ENCODE peak calls at places on chromosomes 11 and 22, in four cellular contexts. C is AG04450, X is upper lobe of left lung, Z is A549. L is an unnamed sample.

GRCh38 chr22:17430298-17430900 is 61.1 kb downstream of the CECR2 start:
- DNase-seq in C (no peak), Z (no peak), X (no peak), L (no peak)

GRCh38 chr22:19536564-19536963 is 12.4 kb upstream of the CLDN5 start:
- DNase-seq in Z (no peak), X (no peak), C (no peak), L (no peak)

GRCh38 chr22:22526125-22526912 is 6.2 kb upstream of the ZNF280A start:
- DNase-seq in Z (no peak), X (no peak), C (no peak), L (no peak)

GRCh38 chr22:17198188-17199130 is 20.8 kb downstream of the ADA2 start:
- DNase-seq in X (peak), Z (no peak), C (no peak), L (no peak)

GRCh38 chr11:76796511-76797203 is 13.5 kb downstream of the TSKU start:
- DNase-seq in C (no peak), Z (no peak), X (peak), L (no peak)

GRCh38 chr11:36500315-36500721 is 9.8 kb downstream of the TRAF6 start:
- DNase-seq in C (peak), Z (peak), X (no peak), L (peak)

GRCh38 chr22:46087816-46088277 is 62.5 kb upstream of the PPARA start:
- DNase-seq in Z (no peak), C (peak), X (peak), L (peak)

GRCh38 chr11:26792956-26793355 is 71.1 kb upstream of the SLC5A12 start:
- DNase-seq in X (no peak), Z (no peak), C (no peak), L (no peak)

GRCh38 chr11:11297578-11297977 is 55.5 kb downstream of the CSNK2A3 start:
- DNase-seq in Z (no peak), C (peak), X (no peak), L (no peak)

GRCh38 chr11:118689852-118690552 is 10.6 kb upstream of the TREH start:
- DNase-seq in X (peak), Z (peak), C (peak), L (peak)

GRCh38 chr11:113176561-113176960 is 137.8 kb upstream of the TTC12 start:
- DNase-seq in C (no peak), Z (no peak), X (no peak), L (no peak)

GRCh38 chr11:65555693-65556231 is 2.4 kb downstream of the LTBP3 start:
- DNase-seq in C (peak), Z (peak), X (no peak), L (peak)
- H3K4me3 ChIP-seq in C (peak), Z (peak), X (no peak), L (no peak)

GRCh38 chr11:534592-535518 is 521 bp downstream of the HRAS start:
- DNase-seq in C (no peak), Z (peak), X (peak), L (no peak)
- H3K27ac ChIP-seq in C (no peak), Z (peak), X (peak), L (peak)

GRCh38 chr11:64523456-64524187 is 67.4 kb upstream of the SLC22A12 start:
- DNase-seq in Z (no peak), X (no peak), C (no peak), L (no peak)
- H3K4me3 ChIP-seq in Z (no peak), X (no peak), C (no peak), L (no peak)

GRCh38 chr22:20834725-20835124 is 23.9 kb downstream of the PI4KA start:
- DNase-seq in X (no peak), C (no peak), Z (no peak), L (no peak)
- H3K27ac ChIP-seq in X (no peak), C (no peak), Z (no peak), L (no peak)

DNA sequence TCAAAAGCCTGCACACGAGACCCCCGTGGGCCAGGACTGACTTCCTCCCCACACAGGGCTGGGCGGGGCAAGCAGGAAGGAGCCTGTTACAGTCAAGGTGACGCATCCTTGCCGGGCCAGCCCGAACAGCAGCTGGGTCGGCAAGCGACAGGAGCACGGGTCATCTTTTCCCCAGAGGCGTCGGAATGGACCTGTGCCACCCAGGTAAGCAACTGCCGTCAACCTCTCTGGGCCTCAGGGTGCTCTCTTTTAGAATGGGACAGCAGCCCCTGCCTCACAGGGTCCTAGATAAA is at the start of gene CYTH4:
- DNase-seq in Z (no peak), X (peak), C (no peak), L (peak)
- H3K4me3 ChIP-seq in Z (no peak), X (peak), C (no peak), L (no peak)

DNA sequence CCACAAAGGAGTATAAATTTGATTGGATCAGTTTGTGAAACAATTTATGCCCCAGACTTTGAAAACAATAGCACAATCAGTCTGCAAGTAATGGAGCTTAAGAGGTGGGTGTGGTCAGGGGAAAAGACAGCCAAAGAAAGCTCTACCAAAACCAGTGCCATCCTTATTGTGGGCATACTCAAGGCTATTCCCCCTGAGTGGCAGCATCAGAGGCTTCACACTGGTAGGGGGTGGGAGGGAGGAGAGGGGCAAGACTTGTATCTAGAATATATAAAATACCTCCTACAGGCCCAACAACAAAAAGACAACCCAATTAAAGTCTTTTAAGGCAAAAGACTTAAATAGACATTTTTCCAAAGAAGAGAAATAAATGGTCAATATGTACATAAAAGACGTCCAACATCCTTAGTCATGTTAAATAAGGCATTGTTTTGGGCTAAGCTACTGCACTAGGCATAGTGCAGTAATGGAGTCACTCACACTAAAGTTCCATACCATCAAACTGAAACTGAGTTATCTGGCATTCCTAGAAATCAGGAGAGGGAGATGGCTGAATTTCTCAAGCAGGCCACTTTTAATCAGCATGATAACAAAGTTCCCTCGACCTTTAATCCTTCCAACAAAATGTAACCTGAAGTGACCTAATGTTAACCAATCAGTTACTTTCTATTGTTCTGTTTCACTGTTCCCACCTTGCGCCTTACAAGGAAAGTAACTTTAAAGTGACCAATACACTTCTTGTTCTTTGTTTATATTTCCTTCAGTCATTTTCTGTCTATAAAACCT is 24.8 kb downstream of the NARS2 start:
- DNase-seq in C (no peak), X (no peak), Z (no peak), L (no peak)
- H3K27ac ChIP-seq in C (no peak), X (no peak), Z (no peak), L (no peak)

GRCh38 chr11:68313574-68314202 is 1.3 kb downstream of the LRP5 start:
- DNase-seq in Z (no peak), C (no peak), X (no peak), L (no peak)

GRCh38 chr11:68309621-68310185 is 2.7 kb upstream of the LRP5 start:
- DNase-seq in X (no peak), C (no peak), Z (no peak), L (no peak)

GRCh38 chr11:68312780-68313573 is 586 bp downstream of the LRP5 start:
- DNase-seq in X (peak), C (no peak), Z (no peak), L (no peak)

GRCh38 chr11:68312117-68312779 is at the start of gene LRP5:
- DNase-seq in Z (no peak), X (peak), C (no peak), L (no peak)

GRCh38 chr11:68311155-68312116 is 955 bp upstream of the LRP5 start:
- DNase-seq in C (no peak), Z (no peak), X (no peak), L (no peak)
- H3K4me3 ChIP-seq in C (no peak), Z (peak), X (peak), L (peak)

DNA sequence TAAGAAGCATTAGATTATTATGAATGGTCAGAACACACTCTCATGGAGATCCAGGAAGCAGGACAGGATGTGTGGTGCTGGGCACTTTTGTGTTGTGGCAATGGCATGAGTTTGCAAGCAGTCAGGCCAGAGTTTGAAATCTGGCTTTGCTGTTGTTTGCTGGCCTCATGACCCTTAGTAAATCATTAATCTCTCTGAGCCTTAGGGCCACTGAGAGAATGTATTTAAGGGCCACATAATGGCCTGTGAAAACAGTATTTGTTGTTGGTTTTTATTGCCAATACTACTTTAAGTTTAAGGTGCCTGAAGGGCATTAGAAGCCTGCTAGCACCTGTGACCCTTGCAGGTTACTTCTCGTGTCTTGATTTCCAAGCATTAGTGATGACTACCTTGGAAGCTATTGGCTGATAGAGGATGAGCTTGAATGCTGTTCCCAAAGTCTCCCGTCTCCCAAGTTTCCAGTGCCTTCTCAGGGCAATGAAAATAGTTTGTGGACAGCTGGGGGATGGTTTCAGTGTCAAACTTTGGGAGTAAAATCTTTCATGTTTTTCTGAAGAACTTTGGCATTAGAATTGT is 24.6 kb downstream of the STIM1 start:
- DNase-seq in X (no peak), Z (no peak), C (no peak), L (no peak)
- H3K27ac ChIP-seq in X (peak), Z (peak), C (no peak), L (peak)

GRCh38 chr22:29310863-29311339 is 4.5 kb downstream of the GAS2L1 start:
- DNase-seq in X (peak), C (peak), Z (peak), L (peak)
- H3K4me3 ChIP-seq in X (no peak), C (no peak), Z (no peak), L (no peak)